ENCODE peak calls at places on chromosome 5, in ten cellular contexts. A is AG08395; M is T follicular helper cell; H is mucosa of gallbladder; E is activated T-helper 1 cell treated with Interleukin-2 at 50 U/mL for 16 hours; O is activated CD8-positive, alpha-beta memory T cell treated with anti-CD3 and anti-CD28 coated beads, Interleukin-2, amount 10 ng/mL, durations not matched to agents 7 days and 5 days; K is NCI-H748 treated with DMSO at 0.1 percent for 48 hours; R is EH; P is HT1080; G is germinal center. U is an unnamed sample.

GRCh38 chr5:94754824-94755223 is 136.4 kb downstream of the SLF1 start:
- DNase-seq in A (no peak), M (no peak), H (no peak), E (no peak), O (no peak), K (no peak), R (peak), P (peak), G (no peak), U (no peak)

GRCh38 chr5:83470920-83471404 is 582 bp upstream of the VCAN start:
- DNase-seq in A (no peak), M (no peak), H (no peak), E (no peak), O (no peak), K (no peak), R (no peak), P (no peak), G (no peak), U (no peak)

GRCh38 chr5:14347522-14347921 is 204.4 kb downstream of the TRIO start:
- DNase-seq in A (no peak), M (no peak), H (no peak), E (no peak), O (no peak), K (no peak), R (no peak), P (no peak), G (no peak), U (no peak)

GRCh38 chr5:179415291-179416060 is 70.2 kb upstream of the ADAMTS2 start:
- DNase-seq in A (no peak), M (no peak), H (peak), E (no peak), O (peak), K (no peak), R (no peak), P (no peak), G (no peak), U (no peak)

GRCh38 chr5:157180374-157181264 is at the start of gene ITK:
- DNase-seq in A (no peak), M (peak), H (no peak), E (no peak), O (peak), K (no peak), R (no peak), P (no peak), G (no peak), U (no peak)

GRCh38 chr5:178791976-178792375 is 61.5 kb upstream of the ZNF354A start:
- DNase-seq in A (no peak), M (no peak), H (no peak), E (no peak), O (no peak), K (no peak), R (no peak), P (no peak), G (no peak), U (no peak)

GRCh38 chr5:74919487-74919886 is 53.3 kb upstream of the FAM169A start:
- DNase-seq in A (peak), M (no peak), H (no peak), E (no peak), O (no peak), K (peak), R (peak), P (peak), G (peak), U (no peak)

GRCh38 chr5:60161340-60161934 is 267.9 kb upstream of the PDE4D start:
- DNase-seq in A (peak), M (no peak), H (no peak), E (no peak), O (no peak), K (no peak), R (peak), P (peak), G (peak), U (no peak)

GRCh38 chr5:5387789-5388188 is 34.7 kb upstream of the ICE1 start:
- DNase-seq in A (no peak), M (no peak), H (no peak), E (no peak), O (no peak), K (no peak), R (no peak), P (no peak), G (no peak), U (no peak)

GRCh38 chr5:38871211-38871610 is 25.4 kb downstream of the OSMR start:
- DNase-seq in A (no peak), M (no peak), H (no peak), E (no peak), O (no peak), K (no peak), R (peak), P (no peak), G (no peak), U (no peak)

GRCh38 chr5:154411338-154411737 is 34.5 kb upstream of the SAP30L start:
- DNase-seq in A (no peak), M (no peak), H (no peak), E (no peak), O (no peak), K (no peak), R (no peak), P (no peak), G (no peak), U (no peak)

GRCh38 chr5:89864941-89865340 is 544.6 kb downstream of the CETN3 start:
- DNase-seq in A (no peak), M (no peak), H (no peak), E (no peak), O (no peak), K (no peak), R (no peak), P (no peak), G (no peak), U (no peak)

GRCh38 chr5:140017397-140018095 is 25.6 kb downstream of the NRG2 start:
- DNase-seq in A (no peak), M (no peak), H (no peak), E (no peak), O (no peak), K (no peak), R (no peak), P (no peak), G (no peak), U (no peak)

GRCh38 chr5:58315794-58316193 is 144.1 kb downstream of the PLK2 start:
- DNase-seq in A (no peak), M (no peak), H (no peak), E (no peak), O (no peak), K (no peak), R (no peak), P (no peak), G (no peak), U (no peak)

GRCh38 chr5:108884736-108885135 is 137.0 kb downstream of the FER start:
- DNase-seq in A (no peak), M (no peak), H (no peak), E (no peak), O (no peak), K (no peak), R (peak), P (peak), G (no peak), U (no peak)

GRCh38 chr5:78650562-78650930 is 2.0 kb upstream of the LHFPL2 start:
- DNase-seq in A (no peak), M (no peak), H (no peak), E (no peak), O (no peak), K (no peak), R (no peak), P (no peak), G (no peak), U (no peak)

GRCh38 chr5:146399446-146399845 is 47.7 kb upstream of the TCERG1 start:
- DNase-seq in A (no peak), M (no peak), H (no peak), E (no peak), O (no peak), K (no peak), R (peak), P (no peak), G (no peak), U (no peak)

GRCh38 chr5:165459232-165459631 is 1953.8 kb downstream of the MAT2B start:
- DNase-seq in A (no peak), M (no peak), H (no peak), E (no peak), O (no peak), K (no peak), R (no peak), P (no peak), G (no peak), U (no peak)

GRCh38 chr5:169788168-169788567 is 151.1 kb downstream of the DOCK2 start:
- DNase-seq in A (peak), M (no peak), H (no peak), E (no peak), O (no peak), K (no peak), R (peak), P (peak), G (no peak), U (no peak)

GRCh38 chr5:176948458-176948857 is 49.3 kb upstream of the HK3 start:
- DNase-seq in A (no peak), M (no peak), H (no peak), E (no peak), O (no peak), K (no peak), R (peak), P (no peak), G (no peak), U (no peak)

GRCh38 chr5:156119692-156120091 is 207.3 kb upstream of the SGCD start:
- DNase-seq in A (no peak), M (no peak), H (no peak), E (no peak), O (no peak), K (no peak), R (no peak), P (no peak), G (no peak), U (no peak)

GRCh38 chr5:123558762-123559433 is 46.9 kb downstream of the CSNK1G3 start:
- DNase-seq in A (no peak), M (no peak), H (no peak), E (no peak), O (no peak), K (no peak), R (no peak), P (no peak), G (no peak), U (no peak)

GRCh38 chr5:40960027-40960426 is 50.7 kb downstream of the C7 start:
- DNase-seq in A (no peak), M (no peak), H (no peak), E (no peak), O (no peak), K (no peak), R (no peak), P (peak), G (no peak), U (no peak)

GRCh38 chr5:10583663-10584572 is 20.0 kb downstream of the ANKRD33B start:
- DNase-seq in A (no peak), M (no peak), H (no peak), E (no peak), O (peak), K (peak), R (no peak), P (no peak), G (no peak), U (no peak)

GRCh38 chr5:91070761-91071429 is 312.2 kb downstream of the ARRDC3 start:
- DNase-seq in A (no peak), M (no peak), H (no peak), E (no peak), O (no peak), K (no peak), R (no peak), P (no peak), G (no peak), U (no peak)

GRCh38 chr5:52893105-52893504 is 96.0 kb upstream of the ITGA2 start:
- DNase-seq in A (peak), M (no peak), H (no peak), E (no peak), O (no peak), K (no peak), R (peak), P (peak), G (no peak), U (no peak)

U was measured in effector CD8-positive, alpha-beta T cell.